ENCODE peak calls at places on chromosomes 12 and 14, in five cellular contexts. One of them, this sample, is unnamed.

GRCh38 chr14:72616294-72616693 is 277.6 kb downstream of the DPF3 start:
- DNase-seq in CD8-positive, alpha-beta T cell: no peak
- DNase-seq in astrocyte of the cerebellum: no peak
- DNase-seq in AG09309: no peak
- DNase-seq in neural crest cell: no peak
- DNase-seq in this sample: no peak

GRCh38 chr12:63668028-63668799 is at the start of gene DPY19L2:
- DNase-seq in AG09309: no peak
- DNase-seq in CD8-positive, alpha-beta T cell: peak; percentile 70
- DNase-seq in astrocyte of the cerebellum: peak; percentile 8
- DNase-seq in neural crest cell: peak; percentile 72
- DNase-seq in this sample: peak; percentile 33

GRCh38 chr14:94407906-94408305 is 19.5 kb upstream of the SERPINA1 start:
- DNase-seq in AG09309: no peak
- DNase-seq in astrocyte of the cerebellum: no peak
- DNase-seq in CD8-positive, alpha-beta T cell: no peak
- DNase-seq in neural crest cell: no peak
- DNase-seq in this sample: no peak

GRCh38 chr12:119781804-119782203 is 95.3 kb downstream of the CIT start:
- DNase-seq in CD8-positive, alpha-beta T cell: no peak
- DNase-seq in astrocyte of the cerebellum: no peak
- DNase-seq in neural crest cell: no peak
- DNase-seq in AG09309: no peak
- DNase-seq in this sample: no peak

GRCh38 chr14:105602243-105602750 is 75.9 kb downstream of the TMEM121 start:
- DNase-seq in neural crest cell: no peak
- DNase-seq in CD8-positive, alpha-beta T cell: no peak
- DNase-seq in AG09309: no peak
- DNase-seq in astrocyte of the cerebellum: no peak
- DNase-seq in this sample: no peak

GRCh38 chr14:100750762-100751699 is 24.3 kb downstream of the DLK1 start:
- DNase-seq in neural crest cell: no peak
- DNase-seq in AG09309: no peak
- DNase-seq in astrocyte of the cerebellum: no peak
- DNase-seq in CD8-positive, alpha-beta T cell: no peak
- DNase-seq in this sample: no peak

GRCh38 chr14:103854822-103855733 is 7.7 kb upstream of the PPP1R13B start:
- DNase-seq in CD8-positive, alpha-beta T cell: no peak
- DNase-seq in AG09309: no peak
- DNase-seq in astrocyte of the cerebellum: no peak
- DNase-seq in neural crest cell: no peak
- DNase-seq in this sample: no peak

GRCh38 chr12:122062832-122063690 is 15.5 kb upstream of the MLXIP start:
- DNase-seq in AG09309: no peak
- DNase-seq in CD8-positive, alpha-beta T cell: no peak
- DNase-seq in neural crest cell: no peak
- DNase-seq in astrocyte of the cerebellum: no peak
- DNase-seq in this sample: no peak

GRCh38 chr14:36625014-36625413 is 36.6 kb upstream of the PAX9 start:
- DNase-seq in neural crest cell: no peak
- DNase-seq in astrocyte of the cerebellum: no peak
- DNase-seq in AG09309: no peak
- DNase-seq in CD8-positive, alpha-beta T cell: no peak
- DNase-seq in this sample: no peak

GRCh38 chr12:130161261-130162231 is 718 bp upstream of the FZD10 start:
- DNase-seq in AG09309: no peak
- DNase-seq in CD8-positive, alpha-beta T cell: no peak
- DNase-seq in neural crest cell: peak; percentile 46
- DNase-seq in astrocyte of the cerebellum: no peak
- DNase-seq in this sample: peak; percentile 39

GRCh38 chr12:112752298-112752697 is 39.2 kb upstream of the RPH3A start:
- DNase-seq in CD8-positive, alpha-beta T cell: no peak
- DNase-seq in neural crest cell: no peak
- DNase-seq in astrocyte of the cerebellum: no peak
- DNase-seq in AG09309: no peak
- DNase-seq in this sample: no peak

GRCh38 chr12:109863961-109864712 is 16.2 kb downstream of the GLTP start:
- DNase-seq in neural crest cell: no peak
- DNase-seq in astrocyte of the cerebellum: no peak
- DNase-seq in CD8-positive, alpha-beta T cell: no peak
- DNase-seq in AG09309: no peak
- DNase-seq in this sample: no peak

GRCh38 chr12:28089363-28089762 is 100.9 kb upstream of the CCDC91 start:
- DNase-seq in astrocyte of the cerebellum: no peak
- DNase-seq in CD8-positive, alpha-beta T cell: no peak
- DNase-seq in AG09309: no peak
- DNase-seq in neural crest cell: no peak
- DNase-seq in this sample: no peak

GRCh38 chr12:2646341-2646740 is 148.4 kb upstream of the FKBP4 start:
- DNase-seq in neural crest cell: no peak
- DNase-seq in astrocyte of the cerebellum: no peak
- DNase-seq in AG09309: no peak
- DNase-seq in CD8-positive, alpha-beta T cell: no peak
- DNase-seq in this sample: no peak

GRCh38 chr12:50425859-50426258 is 25.2 kb downstream of the LARP4 start:
- DNase-seq in astrocyte of the cerebellum: no peak
- DNase-seq in CD8-positive, alpha-beta T cell: no peak
- DNase-seq in neural crest cell: no peak
- DNase-seq in AG09309: no peak
- DNase-seq in this sample: no peak

GRCh38 chr14:60648169-60648933 is 926 bp downstream of the SIX1 start:
- DNase-seq in AG09309: no peak
- DNase-seq in CD8-positive, alpha-beta T cell: no peak
- DNase-seq in astrocyte of the cerebellum: no peak
- DNase-seq in neural crest cell: no peak
- DNase-seq in this sample: peak; percentile 43

GRCh38 chr12:130300725-130301124 is 37.0 kb upstream of the PIWIL1 start:
- DNase-seq in neural crest cell: no peak
- DNase-seq in AG09309: no peak
- DNase-seq in CD8-positive, alpha-beta T cell: no peak
- DNase-seq in astrocyte of the cerebellum: no peak
- DNase-seq in this sample: no peak

GRCh38 chr14:93332032-93332852 is 594 bp downstream of the BTBD7 start:
- DNase-seq in CD8-positive, alpha-beta T cell: no peak
- DNase-seq in neural crest cell: peak; percentile 53
- DNase-seq in AG09309: no peak
- DNase-seq in astrocyte of the cerebellum: no peak
- DNase-seq in this sample: peak; percentile 85
- TF ChIP-seq CTCF in CD8-positive, alpha-beta T cell: no peak
- TF ChIP-seq CTCF in neural crest cell: peak; percentile 44
- TF ChIP-seq CTCF in AG09309: no peak
- TF ChIP-seq CTCF in astrocyte of the cerebellum: no peak
- TF ChIP-seq CTCF in this sample: no peak

GRCh38 chr12:80100566-80100965 is 1.2 kb downstream of the OTOGL start:
- DNase-seq in AG09309: no peak
- DNase-seq in astrocyte of the cerebellum: peak; percentile 15
- DNase-seq in neural crest cell: no peak
- DNase-seq in CD8-positive, alpha-beta T cell: no peak
- DNase-seq in this sample: no peak
- TF ChIP-seq CTCF in AG09309: no peak
- TF ChIP-seq CTCF in astrocyte of the cerebellum: no peak
- TF ChIP-seq CTCF in neural crest cell: no peak
- TF ChIP-seq CTCF in CD8-positive, alpha-beta T cell: no peak
- TF ChIP-seq CTCF in this sample: no peak

GRCh38 chr12:20050166-20050565 is 318.2 kb upstream of the PDE3A start:
- DNase-seq in neural crest cell: no peak
- DNase-seq in astrocyte of the cerebellum: no peak
- DNase-seq in AG09309: no peak
- DNase-seq in CD8-positive, alpha-beta T cell: no peak
- DNase-seq in this sample: no peak
- TF ChIP-seq CTCF in neural crest cell: no peak
- TF ChIP-seq CTCF in astrocyte of the cerebellum: no peak
- TF ChIP-seq CTCF in AG09309: no peak
- TF ChIP-seq CTCF in CD8-positive, alpha-beta T cell: no peak
- TF ChIP-seq CTCF in this sample: no peak

GRCh38 chr12:38159092-38159551 is 157.5 kb upstream of the ALG10B start:
- DNase-seq in neural crest cell: no peak
- DNase-seq in astrocyte of the cerebellum: no peak
- DNase-seq in CD8-positive, alpha-beta T cell: no peak
- DNase-seq in AG09309: no peak
- DNase-seq in this sample: no peak
- TF ChIP-seq CTCF in neural crest cell: no peak
- TF ChIP-seq CTCF in astrocyte of the cerebellum: no peak
- TF ChIP-seq CTCF in CD8-positive, alpha-beta T cell: no peak
- TF ChIP-seq CTCF in AG09309: no peak
- TF ChIP-seq CTCF in this sample: no peak

This sample was measured in GM20000.